ENCODE peak calls at places on chromosomes 4 and X, in eight cellular contexts. One of them, this sample, is unnamed.
A peak's percentile ranks its signal among the peaks of the same experiment; 100 is the strongest.

GRCh38 chrX:129931411-129932136 is 25.6 kb downstream of the UTP14A start:
- DNase-seq in adrenal gland: peak; percentile 93
- DNase-seq in tibial artery: peak; percentile 92
- DNase-seq in HCT116: peak; percentile 79
- DNase-seq in Peyer's patch: peak; percentile 86
- DNase-seq in lung: peak; percentile 93
- DNase-seq in lower lobe of right lung: peak; percentile 95
- DNase-seq in H1: peak; percentile 64
- DNase-seq in this sample: peak; percentile 55

GRCh38 chr4:174214102-174214878 is 69.2 kb downstream of the FBXO8 start:
- DNase-seq in lung: no peak
- DNase-seq in Peyer's patch: no peak
- DNase-seq in adrenal gland: no peak
- DNase-seq in HCT116: no peak
- DNase-seq in tibial artery: no peak
- DNase-seq in H1: no peak
- DNase-seq in lower lobe of right lung: no peak
- DNase-seq in this sample: no peak

GRCh38 chr4:134201216-134202098 is at the start of gene PABPC4L:
- DNase-seq in H1: peak; percentile 27
- DNase-seq in lung: peak; percentile 40
- DNase-seq in lower lobe of right lung: peak; percentile 45
- DNase-seq in HCT116: no peak
- DNase-seq in tibial artery: peak; percentile 24
- DNase-seq in adrenal gland: peak; percentile 28
- DNase-seq in Peyer's patch: no peak
- DNase-seq in this sample: no peak

GRCh38 chrX:15087747-15088146 is 182.1 kb downstream of the ASB9 start:
- DNase-seq in lower lobe of right lung: no peak
- DNase-seq in H1: no peak
- DNase-seq in HCT116: no peak
- DNase-seq in Peyer's patch: no peak
- DNase-seq in tibial artery: no peak
- DNase-seq in lung: no peak
- DNase-seq in adrenal gland: no peak
- DNase-seq in this sample: no peak

GRCh38 chrX:110477593-110478228 is 119.1 kb downstream of the RTL9 start:
- DNase-seq in HCT116: no peak
- DNase-seq in adrenal gland: no peak
- DNase-seq in H1: no peak
- DNase-seq in Peyer's patch: no peak
- DNase-seq in lung: no peak
- DNase-seq in tibial artery: no peak
- DNase-seq in lower lobe of right lung: no peak
- DNase-seq in this sample: no peak

GRCh38 chrX:152915541-152916241 is 17.8 kb downstream of the ZNF185 start:
- DNase-seq in H1: no peak
- DNase-seq in lower lobe of right lung: no peak
- DNase-seq in tibial artery: no peak
- DNase-seq in lung: no peak
- DNase-seq in HCT116: peak; percentile 18
- DNase-seq in adrenal gland: peak; percentile 61
- DNase-seq in Peyer's patch: no peak
- DNase-seq in this sample: no peak

GRCh38 chr4:11724731-11725130 is 296.0 kb upstream of the HS3ST1 start:
- DNase-seq in H1: no peak
- DNase-seq in adrenal gland: no peak
- DNase-seq in lower lobe of right lung: no peak
- DNase-seq in lung: no peak
- DNase-seq in tibial artery: no peak
- DNase-seq in HCT116: no peak
- DNase-seq in Peyer's patch: no peak
- DNase-seq in this sample: no peak

GRCh38 chrX:50971390-50971789 is 60.9 kb downstream of the BMP15 start:
- DNase-seq in lower lobe of right lung: no peak
- DNase-seq in HCT116: peak; percentile 12
- DNase-seq in Peyer's patch: no peak
- DNase-seq in H1: no peak
- DNase-seq in tibial artery: no peak
- DNase-seq in lung: no peak
- DNase-seq in adrenal gland: no peak
- DNase-seq in this sample: no peak

GRCh38 chr4:55216871-55217635 is 91.7 kb upstream of the KDR start:
- DNase-seq in tibial artery: no peak
- DNase-seq in Peyer's patch: no peak
- DNase-seq in lung: no peak
- DNase-seq in HCT116: no peak
- DNase-seq in adrenal gland: no peak
- DNase-seq in lower lobe of right lung: no peak
- DNase-seq in H1: no peak
- DNase-seq in this sample: no peak

GRCh38 chr4:169351860-169352259 is 81.1 kb upstream of the SH3RF1 start:
- DNase-seq in adrenal gland: no peak
- DNase-seq in H1: no peak
- DNase-seq in lower lobe of right lung: no peak
- DNase-seq in tibial artery: no peak
- DNase-seq in HCT116: no peak
- DNase-seq in Peyer's patch: no peak
- DNase-seq in lung: no peak
- DNase-seq in this sample: no peak

GRCh38 chr4:91171217-91171616 is 1044.0 kb downstream of the CCSER1 start:
- DNase-seq in tibial artery: no peak
- DNase-seq in Peyer's patch: no peak
- DNase-seq in lung: no peak
- DNase-seq in H1: no peak
- DNase-seq in adrenal gland: no peak
- DNase-seq in HCT116: no peak
- DNase-seq in lower lobe of right lung: no peak
- DNase-seq in this sample: no peak

GRCh38 chr4:121923306-121923705 is 28.6 kb downstream of the TRPC3 start:
- DNase-seq in lung: no peak
- DNase-seq in Peyer's patch: no peak
- DNase-seq in adrenal gland: no peak
- DNase-seq in HCT116: no peak
- DNase-seq in tibial artery: no peak
- DNase-seq in H1: no peak
- DNase-seq in lower lobe of right lung: no peak
- DNase-seq in this sample: no peak

GRCh38 chr4:33104190-33104773 is 2384.1 kb downstream of the PCDH7 start:
- DNase-seq in tibial artery: no peak
- DNase-seq in Peyer's patch: no peak
- DNase-seq in lower lobe of right lung: no peak
- DNase-seq in H1: no peak
- DNase-seq in lung: no peak
- DNase-seq in adrenal gland: no peak
- DNase-seq in HCT116: no peak
- DNase-seq in this sample: no peak

GRCh38 chr4:102819588-102820365 is 7.6 kb downstream of the UBE2D3 start:
- DNase-seq in Peyer's patch: no peak
- DNase-seq in lower lobe of right lung: no peak
- DNase-seq in adrenal gland: no peak
- DNase-seq in tibial artery: no peak
- DNase-seq in HCT116: no peak
- DNase-seq in lung: no peak
- DNase-seq in H1: no peak
- DNase-seq in this sample: no peak

GRCh38 chr4:85776579-85776978 is 301.6 kb downstream of the ARHGAP24 start:
- DNase-seq in tibial artery: no peak
- DNase-seq in Peyer's patch: no peak
- DNase-seq in adrenal gland: no peak
- DNase-seq in lung: no peak
- DNase-seq in HCT116: peak; percentile 24
- DNase-seq in lower lobe of right lung: no peak
- DNase-seq in H1: no peak
- DNase-seq in this sample: no peak

GRCh38 chrX:17990542-17990941 is 129.4 kb upstream of the RAI2 start:
- DNase-seq in H1: no peak
- DNase-seq in tibial artery: no peak
- DNase-seq in lung: no peak
- DNase-seq in lower lobe of right lung: no peak
- DNase-seq in adrenal gland: no peak
- DNase-seq in Peyer's patch: no peak
- DNase-seq in HCT116: no peak
- DNase-seq in this sample: no peak

DNA sequence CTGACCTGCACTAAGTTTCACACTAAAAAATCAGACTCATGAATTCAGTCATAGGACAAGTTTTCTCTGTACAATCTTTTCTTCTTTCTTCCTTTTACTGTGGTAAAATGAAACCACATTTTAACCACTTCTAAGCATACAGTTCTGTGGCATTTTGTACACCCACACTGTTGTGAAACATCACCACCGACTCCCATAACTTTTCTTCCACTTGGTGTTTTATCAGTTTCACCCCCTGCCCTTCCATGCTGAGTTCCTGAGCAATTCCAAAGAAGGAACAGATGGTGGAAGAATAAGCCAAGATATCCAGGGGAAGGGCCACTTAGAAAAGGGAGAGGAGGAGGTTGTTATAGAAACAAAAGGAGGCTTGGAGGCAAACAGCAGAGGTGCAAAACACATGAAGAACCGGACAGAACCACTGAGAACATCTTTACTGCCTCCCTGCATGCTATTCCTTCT is 22.6 kb downstream of the SLC25A4 start:
- DNase-seq in H1: no peak
- DNase-seq in lung: no peak
- DNase-seq in tibial artery: no peak
- DNase-seq in HCT116: no peak
- DNase-seq in adrenal gland: no peak
- DNase-seq in Peyer's patch: no peak
- DNase-seq in lower lobe of right lung: no peak
- DNase-seq in this sample: peak; percentile 55
- H3K36me3 ChIP-seq in H1: peaks cover 10% of the 10 kb centered on the region
- H3K36me3 ChIP-seq in lung: peaks cover 7% of the 10 kb centered on the region
- H3K36me3 ChIP-seq in tibial artery: peaks cover 57% of the 10 kb centered on the region
- H3K36me3 ChIP-seq in HCT116: peaks cover 34% of the 10 kb centered on the region
- H3K36me3 ChIP-seq in adrenal gland: no peaks in the 10 kb centered on the region
- H3K36me3 ChIP-seq in Peyer's patch: peaks cover 32% of the 10 kb centered on the region
- H3K36me3 ChIP-seq in lower lobe of right lung: peaks cover 56% of the 10 kb centered on the region
- H3K36me3 ChIP-seq in this sample: peaks cover 2% of the 10 kb centered on the region

GRCh38 chr4:151013944-151014343 is 1.1 kb downstream of the LRBA start:
- DNase-seq in lower lobe of right lung: no peak
- DNase-seq in adrenal gland: no peak
- DNase-seq in H1: no peak
- DNase-seq in Peyer's patch: no peak
- DNase-seq in HCT116: no peak
- DNase-seq in lung: no peak
- DNase-seq in tibial artery: no peak
- DNase-seq in this sample: no peak
- H3K4me3 ChIP-seq in lower lobe of right lung: peak overlapping the region; percentile 99
- H3K4me3 ChIP-seq in adrenal gland: no peak overlapping the region
- H3K4me3 ChIP-seq in H1: peak overlapping the region; percentile 66
- H3K4me3 ChIP-seq in Peyer's patch: peak overlapping the region; percentile 100
- H3K4me3 ChIP-seq in HCT116: peak overlapping the region; percentile 80
- H3K4me3 ChIP-seq in lung: no peak overlapping the region
- H3K4me3 ChIP-seq in tibial artery: peak overlapping the region; percentile 87
- H3K4me3 ChIP-seq in this sample: peak overlapping the region; percentile 99

GRCh38 chrX:48509245-48509590 is 426 bp downstream of the PORCN start:
- DNase-seq in adrenal gland: no peak
- DNase-seq in lower lobe of right lung: no peak
- DNase-seq in lung: no peak
- DNase-seq in Peyer's patch: no peak
- DNase-seq in HCT116: no peak
- DNase-seq in H1: no peak
- DNase-seq in tibial artery: no peak
- DNase-seq in this sample: no peak

GRCh38 chrX:48509619-48510018 is 827 bp downstream of the PORCN start:
- DNase-seq in H1: no peak
- DNase-seq in tibial artery: no peak
- DNase-seq in lower lobe of right lung: no peak
- DNase-seq in HCT116: no peak
- DNase-seq in lung: no peak
- DNase-seq in Peyer's patch: no peak
- DNase-seq in adrenal gland: no peak
- DNase-seq in this sample: no peak

GRCh38 chrX:48512371-48512935 is 3.7 kb downstream of the PORCN start:
- DNase-seq in lung: no peak
- DNase-seq in lower lobe of right lung: no peak
- DNase-seq in tibial artery: no peak
- DNase-seq in adrenal gland: no peak
- DNase-seq in HCT116: no peak
- DNase-seq in H1: no peak
- DNase-seq in Peyer's patch: no peak
- DNase-seq in this sample: no peak

GRCh38 chrX:48513670-48514069 is 4.9 kb downstream of the PORCN start:
- DNase-seq in H1: no peak
- DNase-seq in Peyer's patch: no peak
- DNase-seq in HCT116: no peak
- DNase-seq in adrenal gland: no peak
- DNase-seq in lower lobe of right lung: no peak
- DNase-seq in lung: no peak
- DNase-seq in tibial artery: no peak
- DNase-seq in this sample: no peak

DNA sequence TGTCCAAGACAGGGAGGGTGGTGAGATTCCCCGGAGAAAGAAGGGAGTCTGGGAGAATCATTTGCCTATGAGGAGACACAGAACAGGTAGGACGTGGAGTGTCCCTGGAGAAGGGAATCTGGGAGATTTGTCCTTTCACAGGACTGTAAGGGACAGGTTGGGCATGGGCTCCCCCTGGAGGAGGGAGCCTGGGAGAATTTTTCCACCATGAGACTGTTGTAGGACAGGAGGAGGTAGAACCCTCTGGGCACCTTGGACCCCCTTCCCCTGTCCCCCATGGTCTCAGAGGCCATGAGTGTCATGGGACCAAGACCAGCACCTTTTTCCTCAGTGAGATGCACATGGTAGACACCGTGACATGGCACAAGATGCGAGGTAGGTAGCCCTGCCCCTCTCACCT is 2.8 kb downstream of the PORCN start:
- DNase-seq in lung: no peak
- DNase-seq in tibial artery: no peak
- DNase-seq in HCT116: no peak
- DNase-seq in lower lobe of right lung: no peak
- DNase-seq in adrenal gland: no peak
- DNase-seq in H1: no peak
- DNase-seq in Peyer's patch: no peak
- DNase-seq in this sample: no peak
- TF ChIP-seq CTCF in lung: no peak
- TF ChIP-seq CTCF in tibial artery: no peak
- TF ChIP-seq CTCF in HCT116: peak; percentile 42
- TF ChIP-seq CTCF in lower lobe of right lung: no peak
- TF ChIP-seq CTCF in adrenal gland: no peak
- TF ChIP-seq CTCF in H1: peak; percentile 23
- TF ChIP-seq CTCF in Peyer's patch: no peak
- TF ChIP-seq CTCF in this sample: peak; percentile 59

DNA sequence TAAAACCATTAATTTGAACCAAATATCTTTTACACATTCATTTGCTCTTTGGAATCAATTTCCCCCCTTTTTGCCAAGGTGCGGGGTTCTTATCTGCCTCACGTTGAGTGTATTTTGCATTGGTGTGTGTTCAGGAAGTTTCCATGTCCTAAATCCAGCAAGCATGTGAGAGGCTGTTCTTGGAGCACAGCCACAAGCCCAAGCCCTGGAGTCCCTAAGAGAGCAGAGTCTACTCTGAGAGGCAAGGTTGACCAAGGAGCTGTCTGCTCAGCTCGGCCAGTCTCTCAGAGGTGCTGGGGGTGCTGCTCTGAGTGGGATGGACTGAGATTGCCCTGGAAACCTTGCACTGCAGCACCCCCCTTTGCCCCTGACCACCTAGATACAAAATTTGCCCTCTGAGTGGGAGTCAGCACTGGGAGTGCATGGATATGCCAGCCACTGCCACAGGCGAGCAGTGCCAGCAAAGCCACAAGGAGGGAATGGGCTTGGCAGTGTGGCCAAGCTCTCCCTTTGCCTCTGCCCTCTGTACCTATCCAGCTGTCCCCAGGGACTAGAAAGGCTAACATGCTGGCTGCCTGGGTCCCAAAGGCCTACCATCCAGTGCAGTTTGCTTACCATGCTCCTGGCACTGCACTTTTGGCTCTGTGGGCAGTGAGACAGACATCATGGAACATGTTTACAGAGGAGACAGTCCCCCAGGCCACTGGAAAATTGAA is 20.5 kb upstream of the FAM193A start:
- DNase-seq in Peyer's patch: no peak
- DNase-seq in tibial artery: peak; percentile 70
- DNase-seq in adrenal gland: no peak
- DNase-seq in lower lobe of right lung: no peak
- DNase-seq in lung: peak; percentile 29
- DNase-seq in HCT116: no peak
- DNase-seq in H1: no peak
- DNase-seq in this sample: no peak
- H3K36me3 ChIP-seq in Peyer's patch: peaks cover 40% of the 10 kb centered on the region
- H3K36me3 ChIP-seq in tibial artery: peaks cover 37% of the 10 kb centered on the region
- H3K36me3 ChIP-seq in adrenal gland: no peaks in the 10 kb centered on the region
- H3K36me3 ChIP-seq in lower lobe of right lung: peaks cover 49% of the 10 kb centered on the region
- H3K36me3 ChIP-seq in lung: peaks cover 19% of the 10 kb centered on the region
- H3K36me3 ChIP-seq in HCT116: peaks cover 27% of the 10 kb centered on the region
- H3K36me3 ChIP-seq in H1: peaks cover 34% of the 10 kb centered on the region
- H3K36me3 ChIP-seq in this sample: peaks cover 23% of the 10 kb centered on the region

This sample was measured in BJ.